ENCODE peak calls at places on chromosomes 3 and 15, in ten cellular contexts. B is cardiac muscle cell; M is tibial artery; H is heart left ventricle; E is testis; G is mammary epithelial cell; D is aorta; K is mesenchymal stem cell; W is heart right ventricle; Y is CD8-positive, alpha-beta memory T cell. J is an unnamed sample.

GRCh38 chr15:86620636-86621349 is 541.1 kb downstream of the AGBL1 start:
- DNase-seq in B (peak), W (no peak), M (no peak), D (no peak), H (no peak), K (no peak), Y (no peak), E (no peak), G (no peak), J (no peak)

GRCh38 chr3:41308119-41308518 is 108.8 kb downstream of the CTNNB1 start:
- DNase-seq in W (no peak), D (no peak), K (no peak), G (no peak), M (no peak), Y (no peak), E (no peak), H (no peak), B (no peak), J (no peak)

GRCh38 chr3:12495749-12496452 is 11.6 kb downstream of the TSEN2 start:
- DNase-seq in H (no peak), M (no peak), K (no peak), E (no peak), G (no peak), B (no peak), D (no peak), W (no peak), Y (no peak), J (no peak)

GRCh38 chr3:161274691-161275298 is 53.7 kb downstream of the NMD3 start:
- DNase-seq in E (peak), W (no peak), H (no peak), B (peak), D (no peak), K (peak), G (peak), Y (peak), M (no peak), J (peak)

GRCh38 chr3:50442940-50443579 is 60.4 kb downstream of the CACNA2D2 start:
- DNase-seq in M (no peak), W (no peak), E (no peak), H (no peak), G (no peak), D (no peak), K (no peak), B (peak), Y (no peak), J (no peak)

GRCh38 chr15:98562361-98562791 is 86.0 kb upstream of the IGF1R start:
- DNase-seq in H (no peak), K (no peak), B (no peak), W (no peak), E (no peak), Y (no peak), G (peak), D (peak), M (no peak), J (no peak)

GRCh38 chr15:38699633-38700230 is 135.1 kb upstream of the RASGRP1 start:
- DNase-seq in D (no peak), Y (peak), H (peak), K (peak), M (peak), W (peak), E (peak), G (peak), B (peak), J (peak)

GRCh38 chr3:180420016-180420415 is 181.9 kb upstream of the TTC14 start:
- DNase-seq in E (no peak), K (no peak), G (no peak), B (no peak), H (no peak), D (no peak), Y (no peak), M (no peak), W (no peak), J (no peak)

GRCh38 chr3:190718691-190719090 is 143.8 kb downstream of the GMNC start:
- DNase-seq in H (no peak), K (peak), B (no peak), E (no peak), M (no peak), G (peak), D (no peak), Y (no peak), W (no peak), J (peak)

GRCh38 chr3:194761384-194761783 is 75.7 kb downstream of the FAM43A start:
- DNase-seq in M (no peak), K (no peak), H (peak), W (no peak), Y (no peak), E (peak), D (no peak), G (peak), B (no peak), J (no peak)

GRCh38 chr3:23961064-23961463 is 16.0 kb downstream of the NR1D2 start:
- DNase-seq in H (no peak), M (no peak), G (peak), B (no peak), W (no peak), D (no peak), K (no peak), Y (no peak), E (no peak), J (no peak)

GRCh38 chr15:76342046-76342381 is 5.4 kb downstream of the ISL2 start:
- DNase-seq in B (no peak), Y (no peak), H (no peak), D (no peak), K (no peak), G (no peak), M (no peak), E (no peak), W (no peak), J (no peak)

GRCh38 chr15:48120751-48121150 is at the start of gene SLC24A5:
- DNase-seq in K (no peak), W (no peak), Y (no peak), H (no peak), M (no peak), G (no peak), D (peak), E (no peak), B (no peak), J (no peak)
- H3K27ac ChIP-seq in K (no peak), W (no peak), Y (no peak), H (no peak), M (no peak), G (no peak), D (no peak), E (no peak), B (no peak), J (no peak)

DNA sequence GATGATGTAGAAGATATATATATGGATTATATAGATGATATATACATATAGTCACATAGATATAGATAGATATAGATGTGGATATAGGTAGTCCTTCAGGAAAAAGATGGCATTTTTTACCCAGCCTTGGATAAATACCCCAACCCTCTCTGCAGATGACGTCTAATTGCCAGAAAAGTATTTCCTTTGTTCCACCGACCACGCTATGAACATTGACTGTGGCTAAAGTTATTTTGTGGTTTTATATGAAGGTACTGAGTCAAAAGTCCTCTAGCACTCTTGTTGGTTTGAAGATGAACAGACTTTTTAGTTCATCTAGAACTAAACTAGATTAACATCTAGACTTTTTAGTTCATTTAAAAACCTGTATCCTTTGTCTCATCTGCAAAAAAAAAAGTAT is 207.7 kb downstream of the PLOD2 start:
- DNase-seq in W (no peak), G (peak), E (no peak), H (no peak), Y (no peak), K (no peak), M (no peak), D (no peak), B (no peak), J (peak)
- H3K4me3 ChIP-seq in W (no peak), G (no peak), E (no peak), H (no peak), Y (no peak), K (no peak), M (no peak), D (no peak), B (no peak), J (no peak)

GRCh38 chr15:93070901-93071300 is 18.1 kb downstream of the RGMA start:
- DNase-seq in M (no peak), K (no peak), E (no peak), G (no peak), D (no peak), B (no peak), Y (no peak), W (no peak), H (no peak), J (no peak)
- H3K27ac ChIP-seq in M (peak), K (no peak), E (peak), G (no peak), D (no peak), B (no peak), Y (no peak), W (no peak), H (no peak), J (no peak)

DNA sequence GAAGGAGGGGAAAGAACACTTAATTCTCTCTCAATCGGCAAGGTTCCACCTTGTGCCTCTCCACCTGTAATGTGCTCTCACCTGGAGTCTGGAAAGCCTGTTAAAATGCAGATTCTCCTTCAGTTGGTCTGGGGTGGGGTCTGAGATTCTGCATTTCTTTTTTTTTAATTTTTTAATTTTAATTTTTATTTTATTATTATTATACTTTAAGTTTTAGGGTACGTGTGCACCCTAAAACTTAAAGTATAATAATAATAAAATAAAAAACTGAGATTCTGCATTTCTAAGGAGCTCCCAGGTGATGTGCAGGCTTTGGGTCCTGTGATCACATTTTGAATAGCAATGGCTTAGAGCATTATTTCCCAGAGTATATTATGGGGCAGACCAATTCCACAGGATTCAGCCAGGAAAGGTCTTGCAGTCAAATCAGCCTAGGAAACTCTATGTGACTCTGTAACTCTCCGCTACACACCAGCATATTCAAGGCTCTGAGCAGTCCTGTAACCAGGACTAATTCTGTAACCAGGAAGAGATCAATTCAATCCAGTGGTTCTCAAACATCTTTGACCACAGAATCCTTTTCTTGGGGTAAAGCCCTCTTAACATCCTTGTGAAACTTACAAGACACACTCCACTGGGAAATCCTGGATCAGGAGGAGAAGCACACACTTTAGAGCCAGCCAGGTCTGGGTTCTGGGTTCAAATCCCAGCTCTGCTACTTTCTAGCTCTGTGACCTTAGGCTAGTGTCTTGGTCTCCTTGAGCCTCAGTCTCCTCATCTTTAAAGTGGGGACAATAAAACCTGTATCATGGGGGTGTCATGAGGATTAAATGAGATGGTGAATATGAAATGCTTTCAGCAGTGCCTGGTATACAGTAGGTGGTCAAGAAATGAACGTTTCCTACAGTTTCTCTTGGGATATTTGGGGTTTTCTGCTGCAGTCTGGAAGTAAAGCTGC is 62.3 kb upstream of the SEC13 start:
- DNase-seq in E (no peak), H (no peak), K (no peak), M (no peak), G (no peak), B (no peak), D (no peak), W (no peak), Y (no peak), J (no peak)
- H3K4me3 ChIP-seq in E (no peak), H (no peak), K (no peak), M (no peak), G (no peak), B (no peak), D (no peak), W (no peak), Y (no peak), J (no peak)

DNA sequence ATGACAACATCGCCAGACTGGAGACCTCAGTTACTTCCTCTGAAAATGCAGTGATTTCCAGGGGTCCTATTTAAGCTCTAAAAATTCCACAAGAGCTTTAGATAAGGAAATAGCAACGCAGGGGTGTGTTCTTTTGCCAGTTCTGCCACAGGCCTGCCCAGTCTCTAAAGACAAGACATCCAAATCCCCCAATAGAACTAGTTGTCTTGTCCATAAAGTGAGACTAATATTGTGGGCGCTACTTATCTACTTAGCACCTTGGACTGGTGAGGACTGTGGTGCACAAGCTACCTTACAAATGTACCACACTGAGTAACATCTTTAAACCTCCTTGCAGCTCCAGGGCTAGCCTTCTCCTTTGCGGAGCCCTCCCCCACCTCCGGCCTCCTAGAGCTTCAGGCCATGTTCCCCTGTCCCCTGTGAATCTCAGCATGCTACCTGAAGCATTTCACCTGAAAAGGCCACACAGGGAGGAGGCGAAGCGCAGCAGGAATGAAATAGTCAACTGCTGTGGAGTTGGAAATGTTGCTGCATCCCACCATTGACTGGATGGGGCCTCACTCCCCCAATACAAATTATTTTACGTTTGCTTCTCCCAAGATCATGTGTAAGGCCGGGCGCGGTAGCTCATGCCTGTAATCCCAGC is 9.6 kb upstream of the LRRC2 start:
- DNase-seq in Y (no peak), K (no peak), H (no peak), B (no peak), M (no peak), W (no peak), E (no peak), D (no peak), G (no peak), J (no peak)
- H3K27ac ChIP-seq in Y (no peak), K (no peak), H (no peak), B (no peak), M (no peak), W (no peak), E (no peak), D (no peak), G (no peak), J (no peak)

GRCh38 chr3:49421890-49422378 is 339 bp downstream of the AMT start:
- DNase-seq in G (no peak), W (no peak), B (no peak), Y (no peak), E (no peak), K (no peak), M (no peak), D (no peak), H (no peak), J (no peak)
- H3K4me3 ChIP-seq in G (no peak), W (peak), B (peak), Y (no peak), E (no peak), K (peak), M (peak), D (peak), H (peak), J (peak)

DNA sequence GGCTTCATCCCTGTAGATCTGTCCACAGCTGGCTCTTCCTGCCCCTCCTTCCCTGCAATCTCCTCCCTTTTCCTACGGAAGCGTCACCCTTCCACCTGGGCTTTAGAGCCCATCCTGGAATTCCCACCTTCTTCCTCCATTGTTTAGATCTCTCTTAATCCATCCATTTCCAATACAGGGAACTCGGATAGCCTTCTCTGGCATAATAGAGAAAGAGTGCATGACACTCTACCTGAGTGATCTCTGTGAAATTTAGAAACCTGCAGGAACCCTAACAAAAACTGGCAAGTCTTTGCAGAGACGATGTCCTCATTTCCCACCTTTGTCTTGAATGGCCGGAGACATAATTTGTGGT is 27.2 kb downstream of the ABTB1 start:
- DNase-seq in K (no peak), W (no peak), E (no peak), B (no peak), H (no peak), G (no peak), M (no peak), Y (no peak), D (no peak), J (no peak)
- H3K27ac ChIP-seq in K (peak), W (peak), E (no peak), B (no peak), H (peak), G (no peak), M (peak), Y (no peak), D (peak), J (no peak)

GRCh38 chr15:41513282-41514227 is at the start of gene LTK:
- DNase-seq in M (no peak), Y (peak), D (no peak), W (no peak), B (peak), E (peak), G (no peak), H (no peak), K (peak), J (no peak)

GRCh38 chr15:41510728-41511127 is 2.9 kb downstream of the LTK start:
- DNase-seq in H (no peak), W (no peak), M (no peak), K (no peak), G (no peak), Y (no peak), E (no peak), B (no peak), D (no peak), J (no peak)

GRCh38 chr15:41512512-41513281 is 930 bp downstream of the LTK start:
- DNase-seq in M (no peak), H (peak), W (no peak), G (no peak), B (peak), D (no peak), K (no peak), E (peak), Y (peak), J (no peak)

GRCh38 chr15:41511331-41512077 is 2.1 kb downstream of the LTK start:
- DNase-seq in D (no peak), E (no peak), G (no peak), K (no peak), Y (no peak), B (no peak), H (no peak), M (no peak), W (no peak), J (no peak)

GRCh38 chr15:41512078-41512394 is 1.6 kb downstream of the LTK start:
- DNase-seq in Y (no peak), M (no peak), K (no peak), H (no peak), D (no peak), E (no peak), B (no peak), G (no peak), W (no peak), J (no peak)
- H3K4me3 ChIP-seq in Y (peak), M (no peak), K (no peak), H (peak), D (no peak), E (peak), B (no peak), G (no peak), W (peak), J (no peak)

J was measured in brain microvascular endothelial cell.